ENCODE peak calls at places on chromosomes 5 and 9, in nine cellular contexts. I is C1 segment of cervical spinal cord; O is RCC 7860; N is CD4-positive, CD25-positive, alpha-beta regulatory T cell; K is stimulated activated CD4-positive, alpha-beta T cell treated with anti-CD3 and anti-CD28 coated beads, Interleukin-12 subunit alpha, Interleukin-12 subunit beta, amount 100 ng/mL, for 48 hours; M is CD8-positive, alpha-beta memory T cell; U is ureter; P is NAMALWA; S is AG08396. J is an unnamed sample.
A peak's percentile ranks its signal among the peaks of the same experiment; 100 is the strongest.

GRCh38 chr9:36158917-36159316 is 10.3 kb upstream of the CCIN start:
- DNase-seq in I (no peak), O (no peak), N (no peak), K (no peak), M (no peak), U (no peak), P (no peak), S (no peak), J (no peak)

GRCh38 chr5:76180817-76181805 is 97.9 kb downstream of the SV2C start:
- DNase-seq in I (no peak), O (no peak), N (no peak), K (no peak), M (no peak), U (no peak), P (no peak), S (no peak), J (no peak)

GRCh38 chr5:176371621-176372539 is 6.6 kb downstream of the ARL10 start:
- DNase-seq in I (no peak), O (no peak), N (no peak), K (no peak), M (no peak), U (no peak), P (no peak), S (no peak), J (no peak)

GRCh38 chr9:111975709-111976108 is 79.1 kb downstream of the UGCG start:
- DNase-seq in I (no peak), O (no peak), N (no peak), K (no peak), M (no peak), U (no peak), P (peak; percentile 23), S (no peak), J (no peak)

GRCh38 chr9:133948138-133948537 is 44.0 kb downstream of the VAV2 start:
- DNase-seq in I (no peak), O (no peak), N (no peak), K (no peak), M (no peak), U (no peak), P (no peak), S (no peak), J (no peak)

GRCh38 chr5:83632874-83633273 is 87.8 kb downstream of the HAPLN1 start:
- DNase-seq in I (no peak), O (peak; percentile 76), N (no peak), K (no peak), M (no peak), U (no peak), P (no peak), S (peak; percentile 65), J (no peak)

GRCh38 chr5:31536873-31537272 is 4.8 kb downstream of the C5orf22 start:
- DNase-seq in I (no peak), O (no peak), N (no peak), K (no peak), M (no peak), U (no peak), P (no peak), S (no peak), J (no peak)

GRCh38 chr5:3230941-3231340 is 364.7 kb upstream of the IRX1 start:
- DNase-seq in I (no peak), O (no peak), N (no peak), K (no peak), M (no peak), U (peak; percentile 23), P (no peak), S (no peak), J (no peak)

GRCh38 chr5:148972958-148973357 is 89.9 kb downstream of the SH3TC2 start:
- DNase-seq in I (no peak), O (peak; percentile 85), N (no peak), K (no peak), M (no peak), U (no peak), P (no peak), S (peak; percentile 75), J (no peak)

GRCh38 chr5:66174338-66174737 is 30.2 kb downstream of the SREK1 start:
- DNase-seq in I (no peak), O (no peak), N (no peak), K (no peak), M (no peak), U (no peak), P (peak; percentile 45), S (peak; percentile 8), J (no peak)